ENCODE peak calls at places on chromosome 4, in eight cellular contexts. B is choroid plexus epithelial cell, E is GM06990, N is fibroblast of mammary gland, I is omental fat pad, R is endothelial cell, V is uterus, K is A549. L is an unnamed sample.

GRCh38 chr4:17807446-17807845 is 3.1 kb downstream of the DCAF16 start:
- DNase-seq in E (no peak), N (peak), R (no peak), I (no peak), V (no peak), B (peak), K (no peak), L (no peak)

GRCh38 chr4:88964450-88964849 is 92.5 kb downstream of the FAM13A start:
- DNase-seq in N (peak), K (peak), R (no peak), V (no peak), B (peak), E (no peak), I (no peak), L (no peak)

GRCh38 chr4:23022032-23022431 is 329.3 kb downstream of the GBA3 start:
- DNase-seq in K (peak), E (no peak), B (peak), I (no peak), V (no peak), R (no peak), N (peak), L (no peak)

GRCh38 chr4:94970650-94971049 is 212.9 kb downstream of the BMPR1B start:
- DNase-seq in K (no peak), N (no peak), R (no peak), V (no peak), I (no peak), B (no peak), E (no peak), L (no peak)

GRCh38 chr4:74942918-74943253 is 10.0 kb downstream of the PARM1 start:
- DNase-seq in B (no peak), N (no peak), K (no peak), I (no peak), E (no peak), R (no peak), V (no peak), L (no peak)

GRCh38 chr4:176883108-176883550 is 90.4 kb upstream of the VEGFC start:
- DNase-seq in V (no peak), K (peak), B (peak), E (no peak), R (no peak), N (no peak), I (no peak), L (no peak)

GRCh38 chr4:67885727-67886126 is 1.9 kb upstream of the TMPRSS11D start:
- DNase-seq in R (no peak), V (no peak), I (no peak), N (peak), E (no peak), K (no peak), B (peak), L (no peak)

GRCh38 chr4:124745988-124746801 is 33.7 kb upstream of the ANKRD50 start:
- DNase-seq in R (no peak), E (no peak), B (peak), I (no peak), V (no peak), K (no peak), N (no peak), L (no peak)

GRCh38 chr4:4735870-4736269 is 123.6 kb upstream of the MSX1 start:
- DNase-seq in B (no peak), I (no peak), R (no peak), E (no peak), N (peak), V (peak), K (no peak), L (no peak)

GRCh38 chr4:99134586-99134985 is 9.5 kb downstream of the ADH4 start:
- DNase-seq in K (no peak), R (no peak), V (no peak), I (no peak), E (no peak), N (no peak), B (peak), L (no peak)

GRCh38 chr4:25702848-25703247 is 47.2 kb downstream of the SLC34A2 start:
- DNase-seq in R (no peak), B (peak), I (no peak), V (no peak), E (no peak), K (no peak), N (peak), L (no peak)

GRCh38 chr4:150598906-150599305 is 17.0 kb downstream of the MAB21L2 start:
- DNase-seq in R (no peak), K (no peak), E (no peak), V (no peak), N (no peak), I (no peak), B (no peak), L (no peak)

GRCh38 chr4:57037982-57038604 is 59.4 kb downstream of the POLR2B start:
- DNase-seq in N (peak), V (peak), E (peak), B (peak), K (peak), R (peak), I (peak), L (peak)

GRCh38 chr4:165612936-165613335 is 234.1 kb downstream of the CPE start:
- DNase-seq in N (no peak), R (no peak), V (no peak), E (no peak), B (no peak), K (no peak), I (no peak), L (no peak)

GRCh38 chr4:68375667-68376559 is 26.0 kb upstream of the YTHDC1 start:
- DNase-seq in N (peak), K (peak), B (peak), V (no peak), I (no peak), E (peak), R (peak), L (peak)

GRCh38 chr4:165343353-165344191 is 16.1 kb downstream of the MSMO1 start:
- DNase-seq in K (no peak), V (no peak), R (no peak), N (peak), E (no peak), B (no peak), I (no peak), L (no peak)

GRCh38 chr4:17347445-17347844 is 164.4 kb downstream of the QDPR start:
- DNase-seq in K (peak), I (no peak), V (no peak), R (peak), B (peak), E (no peak), N (peak), L (no peak)

GRCh38 chr4:23332266-23332665 is 557.6 kb downstream of the PPARGC1A start:
- DNase-seq in E (no peak), I (no peak), R (no peak), V (no peak), N (no peak), K (no peak), B (no peak), L (no peak)

GRCh38 chr4:165199286-165199685 is 8.1 kb upstream of the KLHL2 start:
- DNase-seq in N (no peak), I (no peak), E (no peak), B (no peak), R (no peak), K (no peak), V (no peak), L (no peak)

GRCh38 chr4:23384741-23385140 is 505.1 kb downstream of the PPARGC1A start:
- DNase-seq in I (no peak), K (no peak), N (no peak), E (no peak), B (peak), V (no peak), R (no peak), L (no peak)

GRCh38 chr4:41363384-41363981 is 106.8 kb downstream of the UCHL1 start:
- DNase-seq in V (no peak), R (no peak), E (no peak), K (no peak), N (peak), B (peak), I (no peak), L (no peak)

GRCh38 chr4:71270901-71271300 is 67.9 kb upstream of the SLC4A4 start:
- DNase-seq in V (no peak), I (no peak), N (peak), E (no peak), B (peak), R (peak), K (peak), L (no peak)

GRCh38 chr4:25443851-25444250 is 66.8 kb downstream of the ANAPC4 start:
- DNase-seq in K (no peak), I (no peak), V (no peak), R (no peak), E (no peak), B (no peak), N (no peak), L (no peak)

GRCh38 chr4:108783666-108784463 is 21.0 kb upstream of the ETNPPL start:
- DNase-seq in N (peak), K (peak), R (no peak), B (peak), E (no peak), I (no peak), V (no peak), L (no peak)
- TF ChIP-seq CTCF in N (peak), K (peak), R (no peak), B (peak), E (no peak), I (no peak), V (no peak), L (peak)

GRCh38 chr4:92406488-92406887 is 102.7 kb downstream of the GRID2 start:
- DNase-seq in V (no peak), B (no peak), R (no peak), E (no peak), K (no peak), N (no peak), I (no peak), L (no peak)
- TF ChIP-seq CTCF in V (no peak), B (no peak), R (no peak), E (no peak), K (no peak), N (no peak), I (no peak), L (no peak)

DNA sequence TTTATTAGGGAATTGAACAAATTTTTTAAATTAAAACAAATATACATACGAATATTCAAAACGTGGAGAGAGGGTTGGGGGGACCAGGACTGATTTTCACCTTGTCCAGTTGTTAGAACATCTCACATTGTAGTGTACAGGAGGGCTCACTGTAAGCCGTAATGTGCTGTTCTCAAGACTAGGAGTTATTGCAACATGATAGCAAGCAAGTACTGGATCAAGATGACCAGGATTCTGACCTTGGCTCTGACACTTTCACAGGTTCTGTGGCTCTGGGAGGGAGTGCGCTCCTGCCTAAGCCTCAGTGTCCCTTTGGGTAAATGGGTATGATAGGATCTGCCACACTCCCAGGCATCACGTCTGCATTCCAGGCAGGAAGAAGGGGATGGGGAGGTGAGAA is 59.0 kb downstream of the SORCS2 start:
- DNase-seq in V (no peak), N (peak), K (no peak), E (no peak), R (no peak), I (no peak), B (no peak), L (no peak)
- TF ChIP-seq CTCF in V (no peak), N (no peak), K (no peak), E (no peak), R (no peak), I (no peak), B (no peak), L (no peak)

GRCh38 chr4:15150636-15151432 is 148.6 kb downstream of the CPEB2 start:
- DNase-seq in B (no peak), R (no peak), V (no peak), E (no peak), I (no peak), N (no peak), K (no peak), L (no peak)

GRCh38 chr4:15147709-15148651 is 145.7 kb downstream of the CPEB2 start:
- DNase-seq in N (no peak), R (no peak), E (no peak), I (no peak), V (no peak), B (no peak), K (no peak), L (no peak)

GRCh38 chr4:15149234-15149841 is 147.1 kb downstream of the CPEB2 start:
- DNase-seq in K (no peak), E (peak), B (peak), N (peak), I (no peak), R (no peak), V (no peak), L (no peak)

GRCh38 chr4:15153662-15154061 is 151.4 kb downstream of the CPEB2 start:
- DNase-seq in K (no peak), V (no peak), B (peak), E (no peak), N (no peak), R (no peak), I (no peak), L (no peak)

DNA sequence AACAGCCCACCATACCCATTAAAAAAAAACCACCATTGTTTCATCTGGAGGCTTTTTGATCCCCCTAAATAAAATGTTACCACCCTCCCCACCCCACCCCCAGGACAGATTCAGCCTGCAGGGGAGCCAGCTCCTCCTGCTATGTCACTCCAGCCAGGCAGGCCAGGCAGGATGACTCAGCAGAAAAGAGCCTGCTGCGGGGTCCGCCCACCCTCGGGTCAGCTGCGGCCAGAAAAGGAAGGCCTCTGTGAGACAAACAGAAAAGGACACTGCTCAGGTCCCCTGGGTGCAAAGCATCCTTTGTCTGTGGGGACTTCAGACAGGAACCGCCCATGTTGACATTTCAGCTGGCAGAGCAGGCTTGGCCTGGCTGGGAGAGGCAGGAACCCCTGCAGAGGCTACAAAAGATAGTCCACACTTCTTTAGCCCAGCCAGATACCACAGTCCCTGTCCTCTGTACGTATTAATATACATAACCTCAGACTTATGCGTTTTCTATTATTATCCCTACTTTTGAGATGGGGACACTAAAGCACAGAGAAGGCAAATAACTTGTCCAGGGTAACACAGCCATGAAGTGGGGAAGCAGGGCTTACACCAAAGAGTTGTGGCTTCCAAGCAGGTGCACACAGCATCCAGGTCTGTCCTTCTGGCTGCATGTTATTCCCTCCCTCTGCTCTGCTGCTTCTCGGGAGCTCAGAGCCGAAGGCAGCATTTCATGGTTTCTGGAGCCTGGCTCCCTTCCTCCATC is 147.7 kb downstream of the CPEB2 start:
- DNase-seq in N (peak), V (peak), B (peak), E (peak), I (no peak), R (peak), K (peak), L (no peak)
- TF ChIP-seq CTCF in N (no peak), V (no peak), B (peak), E (no peak), I (no peak), R (no peak), K (no peak), L (no peak)

GRCh38 chr4:113907559-113907958 is 71.9 kb downstream of the ARSJ start:
- DNase-seq in B (no peak), N (no peak), E (no peak), R (no peak), V (no peak), I (no peak), K (no peak), L (no peak)

GRCh38 chr4:113905301-113905700 is 74.1 kb downstream of the ARSJ start:
- DNase-seq in K (no peak), E (no peak), N (no peak), B (peak), V (no peak), I (no peak), R (no peak), L (no peak)

GRCh38 chr4:113908829-113909228 is 70.6 kb downstream of the ARSJ start:
- DNase-seq in R (no peak), I (no peak), N (peak), E (no peak), V (no peak), K (no peak), B (peak), L (no peak)
- TF ChIP-seq CTCF in R (no peak), I (no peak), N (no peak), E (peak), V (no peak), K (no peak), B (no peak), L (no peak)

GRCh38 chr4:145643295-145643694 is 24.1 kb downstream of the MMAA start:
- DNase-seq in B (no peak), E (no peak), I (no peak), K (no peak), N (no peak), V (no peak), R (no peak), L (no peak)
- TF ChIP-seq CTCF in B (no peak), E (no peak), I (no peak), K (no peak), N (no peak), V (no peak), R (no peak), L (no peak)

DNA sequence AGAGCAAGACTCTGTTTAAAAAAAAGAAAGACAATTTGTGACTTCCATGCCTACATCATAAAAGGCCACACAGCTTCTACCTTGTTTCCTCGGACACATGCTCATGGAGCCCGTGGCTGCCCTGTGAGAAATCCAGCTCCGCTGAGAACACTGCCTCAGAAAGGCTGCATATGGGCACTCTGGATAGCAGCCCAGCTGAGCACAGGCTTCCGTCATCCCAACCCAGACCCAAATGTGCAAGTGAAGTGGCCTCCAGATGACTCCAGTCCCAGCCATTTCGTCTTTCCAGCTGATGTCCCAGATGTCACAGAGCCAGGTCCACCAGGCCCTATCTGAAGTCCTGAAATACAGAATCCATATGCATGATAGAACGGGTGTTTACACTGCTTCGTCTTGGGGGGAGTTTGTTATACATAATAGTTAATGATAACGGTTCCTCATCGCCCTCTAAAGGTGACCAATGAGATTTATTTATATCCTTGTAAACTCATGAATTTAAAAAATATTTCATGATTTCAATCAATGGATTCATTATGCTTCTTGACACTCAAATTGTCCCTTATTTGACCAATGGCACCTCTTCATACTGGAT is 72.7 kb upstream of the TRIM2 start:
- DNase-seq in V (no peak), K (no peak), N (no peak), E (no peak), R (no peak), I (no peak), B (peak), L (no peak)
- TF ChIP-seq CTCF in V (no peak), K (no peak), N (no peak), E (no peak), R (no peak), I (no peak), B (no peak), L (peak)

DNA sequence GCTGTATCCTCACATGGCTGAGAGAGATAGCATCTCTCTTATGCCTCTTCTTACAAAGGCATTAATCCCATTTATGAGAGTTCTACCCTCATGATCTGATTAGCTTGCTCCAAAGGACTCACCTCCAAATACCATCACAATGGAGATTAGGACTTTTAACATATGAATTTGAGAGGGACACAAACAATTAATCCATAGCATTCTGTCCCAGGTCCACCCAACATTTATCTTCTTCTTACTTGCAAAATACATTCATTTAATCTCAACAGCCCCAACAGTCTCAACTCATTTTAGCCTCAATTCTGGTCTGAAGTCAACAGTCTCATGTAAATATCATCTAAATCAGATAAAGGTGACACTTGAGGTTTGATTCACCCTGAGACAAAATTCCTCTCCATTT is 555.4 kb downstream of the RAB28 start:
- DNase-seq in B (no peak), N (no peak), K (no peak), R (no peak), E (no peak), I (no peak), V (no peak), L (no peak)
- TF ChIP-seq CTCF in B (no peak), N (no peak), K (no peak), R (no peak), E (no peak), I (no peak), V (no peak), L (no peak)

DNA sequence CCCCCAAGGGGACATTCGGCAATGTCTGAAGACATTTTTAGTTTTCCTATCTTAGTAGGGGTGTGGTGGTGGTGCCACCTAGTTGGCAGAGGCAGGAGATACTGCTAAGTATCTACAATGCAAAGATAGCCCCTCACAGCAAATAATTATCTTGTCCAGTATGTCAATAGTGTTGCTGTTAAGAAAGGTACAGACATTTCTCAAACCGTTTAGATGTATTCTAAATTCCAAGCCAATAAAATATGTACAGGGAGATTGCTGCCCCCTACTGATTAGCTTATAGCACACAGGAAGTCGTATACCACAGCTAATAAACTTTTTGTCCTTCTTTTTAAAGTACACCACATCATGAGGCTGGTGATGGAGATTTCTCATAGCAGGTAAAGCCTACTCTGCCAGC is 260.5 kb downstream of the TMA16 start:
- DNase-seq in E (no peak), B (peak), K (no peak), R (no peak), V (no peak), I (no peak), N (peak), L (no peak)
- TF ChIP-seq CTCF in E (peak), B (peak), K (peak), R (no peak), V (no peak), I (no peak), N (peak), L (no peak)

DNA sequence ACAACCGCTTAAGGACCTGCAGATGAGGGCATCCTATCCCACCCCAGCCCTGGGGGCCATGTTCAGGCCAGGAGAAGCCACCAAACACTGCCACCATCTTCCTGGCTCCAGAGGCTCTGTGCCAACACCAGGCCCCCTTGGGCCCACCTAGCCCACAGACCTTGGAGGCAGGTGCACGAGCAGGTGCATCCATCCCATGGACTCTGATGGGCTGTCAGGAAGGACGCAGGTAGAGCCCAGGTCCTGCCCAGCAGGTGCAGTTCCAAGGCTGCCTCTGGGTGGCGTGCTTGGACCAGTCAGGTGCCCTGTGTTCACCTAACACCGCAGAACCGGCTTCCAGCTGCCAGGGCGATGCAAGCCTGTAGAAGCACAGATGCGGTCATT is 22.8 kb upstream of the PDE6B start:
- DNase-seq in V (no peak), I (no peak), B (peak), K (no peak), R (peak), E (peak), N (peak), L (peak)
- TF ChIP-seq CTCF in V (no peak), I (no peak), B (peak), K (no peak), R (peak), E (peak), N (peak), L (peak)